ENCODE peak calls at places on chromosome 22, in ten cellular contexts. One of them, this sample, is unnamed.

GRCh38 chr22:22526125-22526912 is 6.2 kb upstream of the ZNF280A start:
- DNase-seq in upper lobe of left lung: no peak
- DNase-seq in sigmoid colon: no peak
- DNase-seq in suprapubic skin: no peak
- DNase-seq in stomach: no peak
- DNase-seq in transverse colon: no peak
- DNase-seq in SK-N-SH: no peak
- DNase-seq in K562: no peak
- DNase-seq in GM12878: no peak
- DNase-seq in H1: no peak
- DNase-seq in this sample: no peak

GRCh38 chr22:24875862-24876506 is 70.0 kb downstream of the SGSM1 start:
- DNase-seq in GM12878: no peak
- DNase-seq in K562: peak
- DNase-seq in H1: peak
- DNase-seq in sigmoid colon: no peak
- DNase-seq in SK-N-SH: no peak
- DNase-seq in stomach: no peak
- DNase-seq in transverse colon: no peak
- DNase-seq in suprapubic skin: no peak
- DNase-seq in upper lobe of left lung: no peak
- DNase-seq in this sample: no peak

GRCh38 chr22:50051930-50052329 is 6.2 kb downstream of the TTLL8 start:
- DNase-seq in sigmoid colon: no peak
- DNase-seq in H1: no peak
- DNase-seq in suprapubic skin: peak
- DNase-seq in stomach: no peak
- DNase-seq in GM12878: no peak
- DNase-seq in transverse colon: no peak
- DNase-seq in K562: peak
- DNase-seq in upper lobe of left lung: no peak
- DNase-seq in SK-N-SH: no peak
- DNase-seq in this sample: no peak

GRCh38 chr22:36417281-36417686 is 29.5 kb upstream of the MYH9 start:
- DNase-seq in SK-N-SH: no peak
- DNase-seq in upper lobe of left lung: peak
- DNase-seq in GM12878: no peak
- DNase-seq in H1: no peak
- DNase-seq in stomach: peak
- DNase-seq in suprapubic skin: no peak
- DNase-seq in transverse colon: peak
- DNase-seq in K562: no peak
- DNase-seq in sigmoid colon: no peak
- DNase-seq in this sample: no peak

GRCh38 chr22:50443801-50444625 is 30.8 kb downstream of the SBF1 start:
- DNase-seq in GM12878: no peak
- DNase-seq in sigmoid colon: no peak
- DNase-seq in SK-N-SH: peak
- DNase-seq in stomach: no peak
- DNase-seq in H1: no peak
- DNase-seq in upper lobe of left lung: no peak
- DNase-seq in suprapubic skin: no peak
- DNase-seq in transverse colon: no peak
- DNase-seq in K562: no peak
- DNase-seq in this sample: no peak

GRCh38 chr22:21450320-21450831 is 16.8 kb upstream of the TMEM191C start:
- DNase-seq in sigmoid colon: peak
- DNase-seq in H1: no peak
- DNase-seq in GM12878: no peak
- DNase-seq in suprapubic skin: peak
- DNase-seq in SK-N-SH: peak
- DNase-seq in stomach: peak
- DNase-seq in K562: no peak
- DNase-seq in upper lobe of left lung: no peak
- DNase-seq in transverse colon: no peak
- DNase-seq in this sample: no peak

GRCh38 chr22:42883121-42883520 is 26.0 kb upstream of the ARFGAP3 start:
- DNase-seq in suprapubic skin: no peak
- DNase-seq in H1: no peak
- DNase-seq in transverse colon: peak
- DNase-seq in stomach: no peak
- DNase-seq in upper lobe of left lung: no peak
- DNase-seq in K562: no peak
- DNase-seq in sigmoid colon: no peak
- DNase-seq in GM12878: no peak
- DNase-seq in SK-N-SH: no peak
- DNase-seq in this sample: no peak

GRCh38 chr22:50030315-50031188 is 18.0 kb upstream of the IL17REL start:
- DNase-seq in sigmoid colon: peak
- DNase-seq in transverse colon: peak
- DNase-seq in stomach: peak
- DNase-seq in H1: peak
- DNase-seq in upper lobe of left lung: peak
- DNase-seq in GM12878: no peak
- DNase-seq in suprapubic skin: no peak
- DNase-seq in SK-N-SH: peak
- DNase-seq in K562: peak
- DNase-seq in this sample: no peak

GRCh38 chr22:48937032-48937639 is 890.5 kb downstream of the BRD1 start:
- DNase-seq in suprapubic skin: peak
- DNase-seq in K562: no peak
- DNase-seq in GM12878: no peak
- DNase-seq in H1: no peak
- DNase-seq in stomach: peak
- DNase-seq in sigmoid colon: peak
- DNase-seq in SK-N-SH: no peak
- DNase-seq in transverse colon: no peak
- DNase-seq in upper lobe of left lung: no peak
- DNase-seq in this sample: peak

GRCh38 chr22:26892401-26893033 is 235.1 kb downstream of the MIAT start:
- DNase-seq in transverse colon: peak
- DNase-seq in H1: no peak
- DNase-seq in GM12878: no peak
- DNase-seq in K562: no peak
- DNase-seq in upper lobe of left lung: peak
- DNase-seq in sigmoid colon: peak
- DNase-seq in SK-N-SH: no peak
- DNase-seq in suprapubic skin: no peak
- DNase-seq in stomach: peak
- DNase-seq in this sample: peak

GRCh38 chr22:44351685-44352377 is 39.1 kb upstream of the SHISAL1 start:
- DNase-seq in upper lobe of left lung: no peak
- DNase-seq in sigmoid colon: peak
- DNase-seq in SK-N-SH: peak
- DNase-seq in K562: no peak
- DNase-seq in H1: peak
- DNase-seq in GM12878: no peak
- DNase-seq in stomach: no peak
- DNase-seq in suprapubic skin: no peak
- DNase-seq in transverse colon: peak
- DNase-seq in this sample: no peak

GRCh38 chr22:49961601-49962011 is 1.0 kb downstream of the PIM3 start:
- DNase-seq in K562: no peak
- DNase-seq in suprapubic skin: no peak
- DNase-seq in stomach: no peak
- DNase-seq in H1: no peak
- DNase-seq in upper lobe of left lung: peak
- DNase-seq in sigmoid colon: no peak
- DNase-seq in GM12878: no peak
- DNase-seq in transverse colon: no peak
- DNase-seq in SK-N-SH: no peak
- DNase-seq in this sample: no peak

GRCh38 chr22:41352058-41352457 is 29.7 kb upstream of the TEF start:
- DNase-seq in transverse colon: no peak
- DNase-seq in H1: no peak
- DNase-seq in upper lobe of left lung: no peak
- DNase-seq in GM12878: no peak
- DNase-seq in SK-N-SH: no peak
- DNase-seq in suprapubic skin: no peak
- DNase-seq in K562: no peak
- DNase-seq in stomach: no peak
- DNase-seq in sigmoid colon: peak
- DNase-seq in this sample: no peak

GRCh38 chr22:32697331-32697995 is 104.0 kb upstream of the TIMP3 start:
- DNase-seq in sigmoid colon: no peak
- DNase-seq in SK-N-SH: no peak
- DNase-seq in upper lobe of left lung: no peak
- DNase-seq in H1: no peak
- DNase-seq in suprapubic skin: no peak
- DNase-seq in stomach: no peak
- DNase-seq in K562: no peak
- DNase-seq in GM12878: no peak
- DNase-seq in transverse colon: no peak
- DNase-seq in this sample: no peak

GRCh38 chr22:35642305-35642741 is 5.9 kb upstream of the APOL6 start:
- DNase-seq in upper lobe of left lung: no peak
- DNase-seq in K562: no peak
- DNase-seq in GM12878: no peak
- DNase-seq in transverse colon: peak
- DNase-seq in H1: no peak
- DNase-seq in stomach: no peak
- DNase-seq in SK-N-SH: no peak
- DNase-seq in suprapubic skin: no peak
- DNase-seq in sigmoid colon: peak
- DNase-seq in this sample: no peak

GRCh38 chr22:24567668-24568067 is 11.9 kb downstream of the SNRPD3 start:
- DNase-seq in sigmoid colon: no peak
- DNase-seq in stomach: no peak
- DNase-seq in upper lobe of left lung: no peak
- DNase-seq in SK-N-SH: no peak
- DNase-seq in suprapubic skin: no peak
- DNase-seq in H1: no peak
- DNase-seq in transverse colon: no peak
- DNase-seq in K562: no peak
- DNase-seq in GM12878: no peak
- DNase-seq in this sample: no peak

DNA sequence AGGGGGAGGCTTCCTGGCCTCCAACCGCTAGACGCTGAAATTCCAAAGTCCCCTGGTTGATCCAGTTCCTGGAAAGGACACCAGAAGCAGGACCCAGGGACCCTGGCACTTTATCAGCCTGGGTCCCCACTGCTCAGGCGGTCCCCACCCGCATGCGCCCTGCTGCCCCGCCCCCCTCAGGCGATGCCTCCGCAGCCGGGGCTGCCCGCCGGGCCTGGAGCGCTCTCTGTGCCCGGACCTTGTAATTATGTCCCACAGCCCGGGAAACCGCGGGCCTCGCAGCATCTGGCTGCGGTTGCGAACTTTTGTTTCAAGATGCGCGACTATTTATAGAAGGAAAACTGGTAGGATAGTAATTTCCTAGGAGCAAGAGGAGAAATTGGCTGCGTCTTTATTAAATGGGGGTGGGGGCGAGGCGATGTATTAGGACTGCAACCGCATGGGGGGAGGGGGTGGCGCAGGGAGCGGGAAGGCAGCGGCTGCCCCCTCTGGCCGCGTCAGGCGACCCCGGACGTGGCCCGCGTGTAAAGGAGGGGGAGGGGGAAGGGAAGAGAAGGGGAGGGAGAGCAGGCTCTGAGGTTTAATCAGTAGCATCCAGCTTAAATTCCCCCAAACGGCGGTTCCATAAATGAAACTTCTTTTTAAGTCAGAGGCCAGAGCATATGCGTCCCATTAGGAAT is 6.1 kb downstream of the WNT7B start:
- DNase-seq in transverse colon: no peak
- DNase-seq in suprapubic skin: no peak
- DNase-seq in upper lobe of left lung: no peak
- DNase-seq in SK-N-SH: peak
- DNase-seq in GM12878: no peak
- DNase-seq in H1: no peak
- DNase-seq in stomach: no peak
- DNase-seq in sigmoid colon: no peak
- DNase-seq in K562: no peak
- DNase-seq in this sample: no peak
- TF ChIP-seq EP300 in transverse colon: no peak
- TF ChIP-seq EP300 in suprapubic skin: no peak
- TF ChIP-seq EP300 in upper lobe of left lung: no peak
- TF ChIP-seq EP300 in SK-N-SH: no peak
- TF ChIP-seq EP300 in GM12878: no peak
- TF ChIP-seq EP300 in H1: no peak
- TF ChIP-seq EP300 in stomach: no peak
- TF ChIP-seq EP300 in sigmoid colon: no peak
- TF ChIP-seq EP300 in K562: no peak
- TF ChIP-seq EP300 in this sample: no peak

GRCh38 chr22:46042786-46043185 is 65.8 kb upstream of the WNT7B start:
- DNase-seq in transverse colon: no peak
- DNase-seq in sigmoid colon: peak
- DNase-seq in GM12878: no peak
- DNase-seq in suprapubic skin: peak
- DNase-seq in K562: no peak
- DNase-seq in stomach: peak
- DNase-seq in upper lobe of left lung: peak
- DNase-seq in SK-N-SH: no peak
- DNase-seq in H1: no peak
- DNase-seq in this sample: no peak
- TF ChIP-seq POLR2AphosphoS5 in transverse colon: no peak
- TF ChIP-seq POLR2AphosphoS5 in sigmoid colon: no peak
- TF ChIP-seq POLR2AphosphoS5 in GM12878: no peak
- TF ChIP-seq POLR2AphosphoS5 in suprapubic skin: no peak
- TF ChIP-seq POLR2AphosphoS5 in K562: no peak
- TF ChIP-seq POLR2AphosphoS5 in stomach: no peak
- TF ChIP-seq POLR2AphosphoS5 in upper lobe of left lung: no peak
- TF ChIP-seq POLR2AphosphoS5 in SK-N-SH: no peak
- TF ChIP-seq POLR2AphosphoS5 in H1: no peak
- TF ChIP-seq POLR2AphosphoS5 in this sample: no peak

DNA sequence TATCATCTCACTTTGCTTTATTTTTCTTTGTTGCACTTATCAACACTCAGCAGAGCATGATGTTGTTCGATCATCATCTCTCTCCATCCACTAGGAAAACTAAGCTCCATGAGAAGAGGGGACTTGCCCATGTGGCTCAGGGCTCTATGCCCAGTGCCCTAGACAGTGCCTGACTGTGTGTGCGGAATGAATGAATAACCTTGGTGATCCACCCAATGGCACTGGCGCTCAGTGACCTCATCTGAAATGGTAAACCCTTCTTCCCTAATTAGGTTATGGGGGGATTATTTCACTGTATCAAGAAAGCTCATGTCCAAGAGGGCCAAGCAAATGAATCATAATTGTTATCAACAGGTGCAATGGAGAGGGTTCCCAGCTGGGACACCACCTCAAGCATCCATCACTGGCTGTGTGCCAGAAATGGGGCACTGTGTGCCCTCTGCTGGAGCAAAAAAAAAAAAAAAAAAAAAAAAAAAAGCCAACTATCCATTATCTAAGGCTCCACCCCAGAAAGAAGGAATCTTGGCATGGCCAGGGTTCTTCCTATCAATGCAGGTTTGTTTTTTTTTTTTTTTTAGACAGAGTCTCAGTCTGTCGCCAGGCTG is 172.6 kb downstream of the LARGE1 start:
- DNase-seq in H1: no peak
- DNase-seq in suprapubic skin: no peak
- DNase-seq in K562: no peak
- DNase-seq in SK-N-SH: peak
- DNase-seq in upper lobe of left lung: no peak
- DNase-seq in sigmoid colon: no peak
- DNase-seq in transverse colon: peak
- DNase-seq in stomach: peak
- DNase-seq in GM12878: no peak
- DNase-seq in this sample: no peak
- TF ChIP-seq CTCF in H1: no peak
- TF ChIP-seq CTCF in suprapubic skin: no peak
- TF ChIP-seq CTCF in K562: no peak
- TF ChIP-seq CTCF in SK-N-SH: no peak
- TF ChIP-seq CTCF in upper lobe of left lung: no peak
- TF ChIP-seq CTCF in sigmoid colon: no peak
- TF ChIP-seq CTCF in transverse colon: no peak
- TF ChIP-seq CTCF in stomach: no peak
- TF ChIP-seq CTCF in GM12878: no peak
- TF ChIP-seq CTCF in this sample: no peak

GRCh38 chr22:17779286-17780115 is 5.2 kb upstream of the BID start:
- DNase-seq in stomach: no peak
- DNase-seq in sigmoid colon: no peak
- DNase-seq in GM12878: peak
- DNase-seq in transverse colon: no peak
- DNase-seq in H1: no peak
- DNase-seq in upper lobe of left lung: no peak
- DNase-seq in K562: peak
- DNase-seq in SK-N-SH: no peak
- DNase-seq in suprapubic skin: no peak
- DNase-seq in this sample: no peak
- TF ChIP-seq EP300 in stomach: no peak
- TF ChIP-seq EP300 in sigmoid colon: no peak
- TF ChIP-seq EP300 in GM12878: peak
- TF ChIP-seq EP300 in transverse colon: no peak
- TF ChIP-seq EP300 in H1: no peak
- TF ChIP-seq EP300 in upper lobe of left lung: no peak
- TF ChIP-seq EP300 in K562: no peak
- TF ChIP-seq EP300 in SK-N-SH: no peak
- TF ChIP-seq EP300 in suprapubic skin: no peak
- TF ChIP-seq EP300 in this sample: no peak